ENCODE peak calls at places on chromosomes 13 and 19, in six cellular contexts. P is mesendoderm, B is GM23248, J is cardiac muscle cell, F is uterus, Z is mucosa of descending colon. M is an unnamed sample.

GRCh38 chr19:3611841-3612240 is 5.2 kb upstream of the TBXA2R start:
- DNase-seq in B (no peak), P (no peak), Z (no peak), J (no peak), F (no peak), M (no peak)

GRCh38 chr19:46746281-46746965 is at the start of gene STRN4:
- DNase-seq in F (no peak), B (peak; percentile 90), P (peak; percentile 40), J (peak; percentile 75), Z (peak; percentile 52), M (no peak)

GRCh38 chr19:40269216-40269940 is 15.8 kb downstream of the AKT2 start:
- DNase-seq in B (no peak), Z (no peak), F (no peak), P (no peak), J (no peak), M (no peak)

GRCh38 chr19:19372656-19373416 is 32.6 kb upstream of the GATAD2A start:
- DNase-seq in B (peak; percentile 76), F (peak; percentile 58), P (peak; percentile 51), J (no peak), Z (peak; percentile 87), M (no peak)

GRCh38 chr13:98439136-98439828 is 137.6 kb downstream of the STK24 start:
- DNase-seq in F (no peak), Z (no peak), P (no peak), B (no peak), J (no peak), M (peak; percentile 34)

GRCh38 chr19:31099470-31100190 is 249.6 kb downstream of the TSHZ3 start:
- DNase-seq in P (no peak), F (no peak), J (no peak), Z (no peak), B (peak; percentile 39), M (no peak)

GRCh38 chr13:23988546-23989122 is 91.3 kb upstream of the C1QTNF9B start:
- DNase-seq in B (no peak), J (no peak), Z (no peak), P (no peak), F (no peak), M (no peak)

GRCh38 chr13:107554355-107554905 is 660.9 kb downstream of the LIG4 start:
- DNase-seq in P (no peak), F (no peak), Z (no peak), B (no peak), J (no peak), M (no peak)

GRCh38 chr13:66751691-66752090 is 478.4 kb downstream of the PCDH9 start:
- DNase-seq in P (no peak), Z (no peak), J (no peak), F (no peak), B (no peak), M (no peak)

GRCh38 chr13:112013665-112014064 is 53.3 kb upstream of the SOX1 start:
- DNase-seq in J (no peak), P (no peak), B (no peak), Z (no peak), F (no peak), M (no peak)

GRCh38 chr13:75798353-75799245 is 162.5 kb downstream of the LMO7 start:
- DNase-seq in P (no peak), Z (peak; percentile 33), B (peak; percentile 81), F (no peak), J (no peak), M (no peak)

GRCh38 chr13:44292545-44292944 is 81.1 kb upstream of the SERP2 start:
- DNase-seq in J (no peak), F (no peak), Z (no peak), B (peak; percentile 21), P (no peak), M (no peak)

GRCh38 chr13:59532405-59532804 is 631.3 kb downstream of the DIAPH3 start:
- DNase-seq in J (no peak), B (no peak), F (no peak), P (peak; percentile 19), Z (no peak), M (no peak)

GRCh38 chr13:99978781-99979452 is 2.7 kb upstream of the ZIC2 start:
- DNase-seq in P (peak; percentile 98), F (no peak), B (no peak), J (peak; percentile 59), Z (no peak), M (no peak)

GRCh38 chr13:24161980-24162517 is 1.5 kb downstream of the SPATA13 start:
- DNase-seq in P (no peak), F (no peak), B (no peak), Z (peak; percentile 82), J (no peak), M (no peak)

GRCh38 chr13:26561636-26562537 is 4.4 kb downstream of the WASF3 start:
- DNase-seq in F (no peak), P (peak; percentile 22), J (peak; percentile 72), Z (no peak), B (peak; percentile 81), M (no peak)

GRCh38 chr13:30418886-30419459 is 3.3 kb upstream of the UBE2L5 start:
- DNase-seq in J (no peak), B (no peak), P (no peak), F (peak; percentile 55), Z (no peak), M (no peak)

GRCh38 chr13:30418075-30418715 is 4.1 kb upstream of the UBE2L5 start:
- DNase-seq in Z (no peak), F (no peak), B (no peak), P (no peak), J (no peak), M (no peak)

GRCh38 chr13:30415430-30416030 is 6.8 kb upstream of the UBE2L5 start:
- DNase-seq in B (no peak), P (no peak), F (no peak), J (no peak), Z (no peak), M (no peak)

GRCh38 chr13:30413842-30414241 is 8.5 kb upstream of the UBE2L5 start:
- DNase-seq in F (no peak), B (no peak), P (no peak), J (no peak), Z (no peak), M (no peak)

GRCh38 chr13:30416471-30416870 is 5.8 kb upstream of the UBE2L5 start:
- DNase-seq in J (no peak), Z (no peak), P (no peak), F (no peak), B (no peak), M (no peak)
- H3K4me1 ChIP-seq in J (peaks cover 13% of the 10 kb centered on the region), Z (peaks cover 5% of the 10 kb centered on the region), P (peaks cover 3% of the 10 kb centered on the region), F (peaks cover 9% of the 10 kb centered on the region), B (no peaks in the 10 kb centered on the region), M (no peaks in the 10 kb centered on the region)

GRCh38 chr19:16589917-16590316 is 17.7 kb upstream of the SLC35E1 start:
- DNase-seq in J (no peak), B (no peak), F (no peak), Z (no peak), P (no peak), M (no peak)

GRCh38 chr19:16594131-16594586 is 21.9 kb upstream of the SLC35E1 start:
- DNase-seq in Z (no peak), F (no peak), P (no peak), J (no peak), B (no peak), M (no peak)

GRCh38 chr19:16590876-16591802 is 18.9 kb upstream of the SLC35E1 start:
- DNase-seq in F (no peak), B (no peak), J (no peak), Z (no peak), P (no peak), M (no peak)

GRCh38 chr19:16593181-16593580 is 21.0 kb upstream of the SLC35E1 start:
- DNase-seq in P (no peak), B (no peak), F (no peak), Z (no peak), J (no peak), M (no peak)

DNA sequence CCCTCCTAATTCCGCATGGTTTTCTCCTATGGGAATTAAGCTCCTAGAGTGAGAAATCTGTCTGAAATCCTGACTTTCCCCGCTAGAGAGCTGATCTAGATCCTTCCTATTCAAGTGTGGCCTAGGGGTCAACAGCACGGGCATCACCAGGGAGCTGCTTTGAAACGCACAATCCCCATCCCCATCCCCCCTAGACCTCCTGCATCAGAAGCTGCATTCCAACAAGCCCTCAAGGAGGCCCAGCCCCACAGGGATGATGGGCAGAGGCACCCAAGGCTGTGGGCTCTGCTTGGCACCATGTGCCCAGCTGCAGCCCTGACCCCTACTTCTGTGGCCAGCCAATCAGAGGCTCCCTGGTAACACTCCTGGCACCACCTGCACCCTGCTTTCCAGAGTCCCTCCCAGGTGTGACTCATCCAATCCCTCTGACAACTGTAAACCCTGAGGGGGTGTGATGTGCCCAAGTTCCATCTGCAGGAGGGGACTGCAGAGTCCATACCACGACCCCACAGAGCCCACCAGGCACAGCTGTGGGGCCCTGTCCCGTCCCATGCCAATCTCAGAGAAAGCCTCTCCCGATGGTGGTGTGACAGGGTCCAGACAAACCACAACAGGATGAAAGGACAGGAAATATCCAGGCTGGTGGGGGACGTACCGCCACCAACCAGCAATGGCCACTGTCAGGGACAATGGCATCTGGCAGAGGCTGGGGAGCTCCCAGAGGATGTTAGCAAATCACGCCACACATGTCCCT is 19.8 kb upstream of the SLC35E1 start:
- DNase-seq in P (no peak), J (no peak), B (peak; percentile 37), Z (no peak), F (no peak), M (no peak)
- H3K4me1 ChIP-seq in P (peaks cover 18% of the 10 kb centered on the region), J (peaks cover 35% of the 10 kb centered on the region), B (peaks cover 11% of the 10 kb centered on the region), Z (peaks cover 39% of the 10 kb centered on the region), F (peaks cover 24% of the 10 kb centered on the region), M (peaks cover 14% of the 10 kb centered on the region)

GRCh38 chr19:55352746-55353145 is 1.8 kb downstream of the COX6B2 start:
- DNase-seq in B (no peak), Z (no peak), J (no peak), F (no peak), P (no peak), M (no peak)
- H3K4me1 ChIP-seq in B (no peaks in the 10 kb centered on the region), Z (peaks cover 17% of the 10 kb centered on the region), J (peaks cover 12% of the 10 kb centered on the region), F (peaks cover 5% of the 10 kb centered on the region), P (peaks cover 12% of the 10 kb centered on the region), M (peaks cover 13% of the 10 kb centered on the region)

DNA sequence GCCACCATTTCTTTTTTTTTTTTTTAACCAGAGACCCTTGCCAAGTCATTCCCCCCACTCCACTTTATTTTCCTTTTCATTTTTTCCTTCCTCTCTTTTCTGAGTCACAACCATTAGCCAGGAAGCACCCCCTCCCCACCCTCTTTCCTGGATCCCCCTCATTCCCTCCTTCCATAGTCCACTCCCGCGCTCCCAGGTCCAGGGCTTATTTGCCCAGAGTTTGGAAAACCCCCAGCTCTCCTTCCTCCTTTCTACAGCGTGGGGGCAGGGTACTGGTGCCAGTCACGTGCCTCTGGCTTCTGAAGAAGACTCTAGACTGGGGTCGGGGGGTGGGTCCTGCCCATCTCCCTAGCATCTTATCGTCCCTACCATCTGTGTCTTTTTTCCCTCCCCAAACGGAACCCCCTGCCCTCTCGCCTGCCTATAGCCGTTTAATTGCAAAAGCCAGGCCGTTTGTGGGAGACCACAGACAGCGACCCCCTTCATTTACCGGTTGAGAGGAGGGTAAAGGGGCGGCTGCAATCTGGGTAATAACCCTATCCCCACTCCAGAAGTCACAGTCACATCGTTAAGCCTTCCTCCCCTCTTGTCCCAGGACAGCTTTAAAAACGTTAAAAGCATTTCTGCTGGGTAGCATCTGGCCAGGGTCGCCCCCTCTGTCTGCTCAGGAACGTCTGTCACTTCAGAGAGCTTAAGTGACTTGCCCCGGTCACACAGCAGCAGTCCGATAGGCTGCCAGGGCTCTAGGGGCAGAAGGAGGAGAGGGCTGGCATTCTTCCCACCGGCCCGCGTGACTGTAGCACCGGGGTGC is 961 bp upstream of the CALR start:
- DNase-seq in Z (peak; percentile 49), B (peak; percentile 74), J (peak; percentile 38), F (no peak), P (peak; percentile 90), M (no peak)
- H3K4me1 ChIP-seq in Z (peaks cover 26% of the 10 kb centered on the region), B (peaks cover 19% of the 10 kb centered on the region), J (peaks cover 12% of the 10 kb centered on the region), F (peaks cover 7% of the 10 kb centered on the region), P (peaks cover 4% of the 10 kb centered on the region), M (peaks cover 18% of the 10 kb centered on the region)

GRCh38 chr13:50914848-50915247 is 5.3 kb downstream of the RNASEH2B start:
- DNase-seq in B (peak; percentile 70), Z (no peak), P (no peak), J (no peak), F (no peak), M (no peak)
- H3K4me1 ChIP-seq in B (peaks cover 32% of the 10 kb centered on the region), Z (peaks cover 17% of the 10 kb centered on the region), P (peaks cover 8% of the 10 kb centered on the region), J (peaks cover 37% of the 10 kb centered on the region), F (peaks cover 9% of the 10 kb centered on the region), M (peaks cover 10% of the 10 kb centered on the region)